ENCODE peak calls at places on chromosomes 3 and 15, in seven cellular contexts. H is AG09309, N is EL, J is astrocyte, X is HT1080, M is globus pallidus, C is activated T-cell treated with anti-CD3 and anti-CD28 coated beads for 1 hour. F is an unnamed sample.
A peak's percentile ranks its signal among the peaks of the same experiment; 100 is the strongest.

GRCh38 chr3:19029837-19030835 is 118.2 kb upstream of the KCNH8 start:
- DNase-seq in H (no peak), N (no peak), J (no peak), X (peak; percentile 8), M (no peak), C (no peak), F (no peak)

GRCh38 chr15:29668120-29668602 is 154.1 kb downstream of the TJP1 start:
- DNase-seq in H (peak; percentile 39), N (peak; percentile 77), J (peak; percentile 77), X (peak; percentile 86), M (peak; percentile 87), C (no peak), F (peak; percentile 13)

GRCh38 chr3:133211449-133211848 is 173.3 kb downstream of the TMEM108 start:
- DNase-seq in H (no peak), N (no peak), J (peak; percentile 24), X (peak; percentile 57), M (peak; percentile 48), C (no peak), F (no peak)

GRCh38 chr3:62100233-62100989 is 272.9 kb downstream of the FEZF2 start:
- DNase-seq in H (no peak), N (no peak), J (no peak), X (no peak), M (no peak), C (no peak), F (no peak)

GRCh38 chr3:52240059-52240885 is 1.3 kb upstream of the TWF2 start:
- DNase-seq in H (peak; percentile 96), N (peak; percentile 85), J (peak; percentile 93), X (peak; percentile 56), M (peak; percentile 83), C (no peak), F (peak; percentile 77)

GRCh38 chr3:34567266-34567665 is 768.8 kb downstream of the PDCD6IP start:
- DNase-seq in H (no peak), N (no peak), J (no peak), X (no peak), M (no peak), C (no peak), F (no peak)

GRCh38 chr3:135240426-135240825 is 445.4 kb downstream of the EPHB1 start:
- DNase-seq in H (no peak), N (no peak), J (no peak), X (peak; percentile 20), M (peak; percentile 34), C (no peak), F (no peak)

GRCh38 chr3:185825639-185826481 is 1.0 kb upstream of the IGF2BP2 start:
- DNase-seq in H (no peak), N (peak; percentile 59), J (no peak), X (peak; percentile 67), M (no peak), C (no peak), F (no peak)

GRCh38 chr3:46923559-46924350 is 46.2 kb downstream of the PTH1R start:
- DNase-seq in H (no peak), N (no peak), J (no peak), X (peak; percentile 36), M (no peak), C (peak; percentile 14), F (no peak)

GRCh38 chr3:170178631-170179030 is 2.9 kb downstream of the PHC3 start:
- DNase-seq in H (no peak), N (no peak), J (no peak), X (no peak), M (no peak), C (peak; percentile 27), F (no peak)

GRCh38 chr3:113736548-113737089 is 9.4 kb downstream of the NAA50 start:
- DNase-seq in H (peak; percentile 47), N (peak; percentile 72), J (peak; percentile 35), X (peak; percentile 64), M (peak; percentile 67), C (no peak), F (no peak)

GRCh38 chr3:129524081-129524480 is 4.4 kb upstream of the RHO start:
- DNase-seq in H (no peak), N (no peak), J (no peak), X (no peak), M (no peak), C (no peak), F (no peak)

GRCh38 chr3:27659279-27660021 is 62.7 kb downstream of the EOMES start:
- DNase-seq in H (no peak), N (peak; percentile 60), J (no peak), X (peak; percentile 61), M (peak; percentile 24), C (peak; percentile 27), F (no peak)

GRCh38 chr15:38373016-38373415 is 80.9 kb upstream of the FAM98B start:
- DNase-seq in H (no peak), N (peak; percentile 51), J (no peak), X (no peak), M (no peak), C (no peak), F (no peak)

GRCh38 chr3:54900954-54901591 is 26.8 kb downstream of the LRTM1 start:
- DNase-seq in H (no peak), N (peak; percentile 65), J (peak; percentile 40), X (no peak), M (no peak), C (no peak), F (peak; percentile 61)

GRCh38 chr3:70726966-70727365 is 414.5 kb upstream of the MDFIC2 start:
- DNase-seq in H (no peak), N (peak; percentile 50), J (peak; percentile 92), X (peak; percentile 25), M (no peak), C (no peak), F (peak; percentile 58)

GRCh38 chr3:166304509-166305063 is 467.4 kb upstream of the BCHE start:
- DNase-seq in H (no peak), N (no peak), J (no peak), X (no peak), M (no peak), C (no peak), F (no peak)

GRCh38 chr3:4686619-4687018 is 193.5 kb downstream of the ITPR1 start:
- DNase-seq in H (no peak), N (no peak), J (no peak), X (no peak), M (no peak), C (no peak), F (no peak)

GRCh38 chr3:22900296-22900695 is 302.8 kb upstream of the UBE2E2 start:
- DNase-seq in H (no peak), N (no peak), J (no peak), X (no peak), M (no peak), C (no peak), F (no peak)

GRCh38 chr3:55488398-55489055 is 1.4 kb upstream of the WNT5A start:
- DNase-seq in H (peak; percentile 80), N (peak; percentile 90), J (peak; percentile 75), X (peak; percentile 58), M (peak; percentile 69), C (no peak), F (no peak)

GRCh38 chr15:70617911-70618287 is 145.5 kb downstream of the UACA start:
- DNase-seq in H (no peak), N (no peak), J (no peak), X (no peak), M (no peak), C (no peak), F (no peak)

GRCh38 chr3:2098398-2099027 is at the start of gene CNTN4:
- DNase-seq in H (no peak), N (no peak), J (no peak), X (peak; percentile 19), M (peak; percentile 30), C (no peak), F (no peak)

GRCh38 chr3:183554377-183554776 is 1.1 kb downstream of the KLHL6 start:
- DNase-seq in H (no peak), N (no peak), J (no peak), X (no peak), M (no peak), C (no peak), F (no peak)

GRCh38 chr3:4986611-4987373 is 7.6 kb downstream of the BHLHE40 start:
- DNase-seq in H (peak; percentile 96), N (peak; percentile 98), J (peak; percentile 98), X (peak; percentile 97), M (peak; percentile 67), C (peak; percentile 44), F (peak; percentile 94)

GRCh38 chr15:64224508-64224907 is 61.7 kb upstream of the PPIB start:
- DNase-seq in H (peak; percentile 56), N (peak; percentile 19), J (peak; percentile 38), X (no peak), M (peak; percentile 11), C (no peak), F (no peak)